ENCODE peak calls at places on chromosomes 11 and 22, in nine cellular contexts. Q is thoracic aorta; P is CD8-positive, alpha-beta memory T cell; W is IMR-90; J is effector memory CD4-positive, alpha-beta T cell; T is hepatocyte; C is pancreas; O is lower lobe of right lung; E is breast epithelium. Z is an unnamed sample. For H3K36me3, the result is how much of the 10 kb centered on the place peaks cover.

GRCh38 chr11:2096919-2097301 is 42.3 kb downstream of the IGF2 start:
- DNase-seq in Q (no peak), P (no peak), W (no peak), J (no peak), T (no peak), C (no peak), O (peak), E (no peak), Z (no peak)

GRCh38 chr11:3165152-3165705 is at the start of gene OSBPL5:
- DNase-seq in Q (no peak), P (peak), W (peak), J (no peak), T (peak), C (peak), O (peak), E (peak), Z (no peak)

GRCh38 chr11:100791873-100792272 is 104.8 kb downstream of the ARHGAP42 start:
- DNase-seq in Q (no peak), P (no peak), W (peak), J (no peak), T (no peak), C (no peak), O (no peak), E (no peak), Z (no peak)

GRCh38 chr11:62555464-62556092 is 9.0 kb upstream of the AHNAK start:
- DNase-seq in Q (no peak), P (peak), W (peak), J (peak), T (peak), C (no peak), O (peak), E (no peak), Z (no peak)

GRCh38 chr22:40534379-40535188 is 101.9 kb downstream of the MRTFA start:
- DNase-seq in Q (no peak), P (no peak), W (peak), J (no peak), T (peak), C (no peak), O (no peak), E (no peak), Z (no peak)

GRCh38 chr11:64507832-64508375 is 83.1 kb upstream of the SLC22A12 start:
- DNase-seq in Q (no peak), P (no peak), W (no peak), J (no peak), T (no peak), C (no peak), O (no peak), E (no peak), Z (no peak)

GRCh38 chr22:50262460-50262911 is 1.0 kb upstream of the MAPK12 start:
- DNase-seq in Q (no peak), P (no peak), W (no peak), J (no peak), T (no peak), C (no peak), O (no peak), E (no peak), Z (no peak)

GRCh38 chr11:75725552-75726320 is 8.1 kb downstream of the MOGAT2 start:
- DNase-seq in Q (no peak), P (no peak), W (no peak), J (no peak), T (no peak), C (no peak), O (no peak), E (no peak), Z (no peak)

GRCh38 chr11:31801298-31801702 is 9.8 kb downstream of the PAX6 start:
- DNase-seq in Q (no peak), P (no peak), W (no peak), J (no peak), T (no peak), C (no peak), O (no peak), E (no peak), Z (no peak)

GRCh38 chr11:2651826-2652237 is 48.0 kb downstream of the KCNQ1OT1 start:
- DNase-seq in Q (no peak), P (no peak), W (no peak), J (no peak), T (no peak), C (no peak), O (no peak), E (peak), Z (no peak)

GRCh38 chr11:113896156-113896879 is 8.3 kb upstream of the HTR3B start:
- DNase-seq in Q (no peak), P (no peak), W (peak), J (no peak), T (peak), C (no peak), O (no peak), E (no peak), Z (no peak)

GRCh38 chr22:29625090-29625825 is 21.8 kb downstream of the NF2 start:
- DNase-seq in Q (no peak), P (peak), W (peak), J (no peak), T (peak), C (peak), O (peak), E (no peak), Z (no peak)

GRCh38 chr11:128039140-128040021 is 548.0 kb downstream of the ETS1 start:
- DNase-seq in Q (no peak), P (peak), W (peak), J (peak), T (no peak), C (no peak), O (peak), E (no peak), Z (no peak)

GRCh38 chr11:67628710-67629385 is 889 bp downstream of the NUDT8 start:
- DNase-seq in Q (no peak), P (no peak), W (no peak), J (no peak), T (no peak), C (peak), O (peak), E (no peak), Z (no peak)

GRCh38 chr11:64834031-64834722 is 10.3 kb downstream of the CDC42BPG start:
- DNase-seq in Q (no peak), P (no peak), W (no peak), J (no peak), T (no peak), C (no peak), O (no peak), E (no peak), Z (no peak)

GRCh38 chr22:39317756-39318506 is 1.5 kb downstream of the RPL3 start:
- DNase-seq in Q (no peak), P (no peak), W (peak), J (no peak), T (no peak), C (no peak), O (no peak), E (no peak), Z (peak)

GRCh38 chr22:24060375-24060788 is 49.3 kb downstream of the CABIN1 start:
- DNase-seq in Q (peak), P (no peak), W (peak), J (no peak), T (no peak), C (no peak), O (no peak), E (no peak), Z (no peak)

GRCh38 chr22:37844904-37845334 is 785 bp upstream of the ANKRD54 start:
- DNase-seq in Q (no peak), P (no peak), W (no peak), J (no peak), T (no peak), C (no peak), O (no peak), E (no peak), Z (no peak)

GRCh38 chr11:122313581-122313980 is 197.6 kb upstream of the BLID start:
- DNase-seq in Q (no peak), P (no peak), W (no peak), J (no peak), T (no peak), C (no peak), O (no peak), E (no peak), Z (no peak)

GRCh38 chr11:32082346-32082986 is 8.4 kb upstream of the RCN1 start:
- DNase-seq in Q (no peak), P (no peak), W (no peak), J (no peak), T (no peak), C (no peak), O (no peak), E (no peak), Z (no peak)

GRCh38 chr11:117417342-117417741 is 89.7 kb downstream of the CEP164 start:
- DNase-seq in Q (no peak), P (no peak), W (no peak), J (no peak), T (no peak), C (no peak), O (no peak), E (no peak), Z (no peak)

GRCh38 chr11:106322111-106322510 is 244.6 kb downstream of the AASDHPPT start:
- DNase-seq in Q (no peak), P (no peak), W (no peak), J (no peak), T (no peak), C (no peak), O (no peak), E (no peak), Z (no peak)

GRCh38 chr11:108734956-108735559 is 70.2 kb downstream of the DDX10 start:
- DNase-seq in Q (no peak), P (no peak), W (peak), J (no peak), T (peak), C (no peak), O (no peak), E (no peak), Z (no peak)

GRCh38 chr22:37735054-37735453 is 38.2 kb downstream of the TRIOBP start:
- DNase-seq in Q (no peak), P (no peak), W (no peak), J (no peak), T (peak), C (no peak), O (peak), E (no peak), Z (no peak)

GRCh38 chr11:76140912-76141574 is 65.3 kb downstream of the WNT11 start:
- DNase-seq in Q (no peak), P (no peak), W (no peak), J (no peak), T (no peak), C (no peak), O (no peak), E (no peak), Z (no peak)

GRCh38 chr22:25791556-25791955 is 49.6 kb downstream of the MYO18B start:
- DNase-seq in Q (no peak), P (no peak), W (no peak), J (no peak), T (no peak), C (no peak), O (no peak), E (no peak), Z (no peak)

GRCh38 chr11:121024989-121025388 is 1.1 kb downstream of the TBCEL start:
- DNase-seq in Q (no peak), P (no peak), W (peak), J (no peak), T (peak), C (no peak), O (no peak), E (no peak), Z (peak)
- H3K27ac ChIP-seq in Q (no peak), P (no peak), W (no peak), J (no peak), T (no peak), C (no peak), O (peak), E (no peak), Z (peak)

DNA sequence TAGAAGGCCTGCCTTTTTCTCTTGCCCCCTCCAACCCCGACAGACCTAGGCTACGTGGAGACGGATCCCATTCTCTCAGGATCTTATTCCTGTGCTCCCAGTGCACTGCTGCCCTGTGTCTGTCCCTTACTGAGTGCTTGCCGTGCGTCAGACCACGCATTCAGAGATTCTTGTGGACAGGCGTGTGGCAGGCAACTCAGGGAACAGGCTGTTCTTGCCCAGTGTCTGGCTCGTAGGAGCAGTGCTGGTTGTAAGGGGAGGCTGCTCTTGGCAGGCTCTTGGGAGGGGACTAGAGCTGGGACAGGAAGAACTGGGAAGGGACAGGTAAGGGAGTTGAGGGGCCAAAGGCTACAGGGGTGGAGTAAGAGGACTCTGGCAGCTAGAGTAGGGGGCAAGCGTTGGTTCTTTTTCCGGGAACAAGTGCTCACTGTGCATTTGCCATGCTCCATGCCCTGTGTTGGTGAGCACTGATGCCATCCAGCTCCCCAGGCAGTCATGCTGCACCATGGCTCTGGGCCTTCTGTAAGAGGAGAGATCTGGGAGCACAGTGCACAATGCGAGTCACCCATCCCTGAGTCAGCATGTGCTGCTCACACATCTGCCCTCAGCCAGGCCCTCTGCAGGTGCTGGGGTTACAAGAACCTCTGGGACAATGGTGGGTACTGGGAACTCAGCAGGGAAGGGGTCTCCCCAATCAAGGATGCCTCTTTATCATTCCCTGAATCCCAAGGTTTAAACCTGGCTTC is 119.1 kb downstream of the TBC1D22A start:
- DNase-seq in Q (no peak), P (no peak), W (peak), J (no peak), T (no peak), C (no peak), O (no peak), E (no peak), Z (no peak)
- H3K36me3 ChIP-seq in Q (under half), P (under half), W (under half), J (under half), T (under half), C (under half), O (under half), E (under half), Z (under half)

DNA sequence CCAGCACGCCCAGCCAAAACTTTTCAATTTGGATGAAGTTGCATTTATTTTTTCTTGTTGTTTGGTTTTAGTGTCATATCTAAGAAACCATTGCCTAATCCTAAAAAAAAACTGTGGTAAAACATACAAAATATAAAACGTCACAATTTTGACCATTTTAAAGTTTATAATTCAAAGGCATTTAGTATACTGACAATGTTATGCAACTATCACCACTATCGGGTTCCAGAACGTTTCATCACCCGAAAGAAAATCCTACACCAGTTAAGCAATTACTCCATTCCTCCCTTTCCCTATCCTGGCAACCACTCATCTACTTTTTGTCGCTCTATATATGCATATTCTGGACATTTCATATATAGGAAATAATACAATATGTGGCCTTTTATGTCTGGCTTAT is 30.5 kb upstream of the PHOX2A start:
- DNase-seq in Q (no peak), P (no peak), W (peak), J (no peak), T (no peak), C (no peak), O (no peak), E (no peak), Z (no peak)
- H3K27ac ChIP-seq in Q (no peak), P (no peak), W (no peak), J (no peak), T (no peak), C (no peak), O (no peak), E (no peak), Z (no peak)

GRCh38 chr22:19964701-19965386 is 23.2 kb upstream of the TXNRD2 start:
- DNase-seq in Q (no peak), P (no peak), W (no peak), J (no peak), T (no peak), C (no peak), O (no peak), E (no peak), Z (no peak)

GRCh38 chr22:19963863-19964642 is 22.4 kb upstream of the TXNRD2 start:
- DNase-seq in Q (no peak), P (no peak), W (no peak), J (no peak), T (no peak), C (no peak), O (no peak), E (no peak), Z (no peak)

GRCh38 chr22:19967850-19968449 is 26.3 kb upstream of the TXNRD2 start:
- DNase-seq in Q (no peak), P (no peak), W (no peak), J (no peak), T (no peak), C (no peak), O (no peak), E (no peak), Z (no peak)

GRCh38 chr22:19966908-19967750 is 25.5 kb upstream of the TXNRD2 start:
- DNase-seq in Q (no peak), P (no peak), W (no peak), J (no peak), T (no peak), C (no peak), O (no peak), E (no peak), Z (no peak)

GRCh38 chr22:19965771-19966709 is 24.4 kb upstream of the TXNRD2 start:
- DNase-seq in Q (no peak), P (no peak), W (no peak), J (no peak), T (no peak), C (no peak), O (no peak), E (no peak), Z (no peak)
- H3K36me3 ChIP-seq in Q (under half), P (under half), W (half or more), J (under half), T (under half), C (under half), O (half or more), E (under half), Z (under half)

DNA sequence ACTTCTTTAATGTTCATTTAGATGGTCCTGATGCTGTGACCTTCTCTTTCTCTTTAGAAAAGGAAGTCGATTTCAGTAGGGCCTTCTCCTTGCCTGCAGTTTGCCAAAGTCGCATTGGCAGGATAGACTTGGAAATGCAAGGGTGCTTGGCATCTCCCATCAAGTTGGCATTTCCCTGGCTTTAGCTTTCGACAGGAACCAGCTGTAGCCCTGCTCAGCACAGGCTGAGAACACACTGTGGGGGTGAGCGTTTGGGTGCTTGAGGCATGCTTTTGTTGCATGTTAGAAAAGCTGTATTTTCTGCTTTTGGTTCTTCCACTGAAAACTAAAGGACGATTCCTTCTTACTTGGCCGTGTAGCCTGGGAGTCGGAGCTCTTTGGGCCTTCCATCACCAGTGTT is 37.7 kb downstream of the LDLRAD3 start:
- DNase-seq in Q (no peak), P (no peak), W (no peak), J (no peak), T (no peak), C (no peak), O (no peak), E (no peak), Z (no peak)
- H3K27ac ChIP-seq in Q (peak), P (no peak), W (peak), J (no peak), T (no peak), C (no peak), O (no peak), E (no peak), Z (no peak)

GRCh38 chr11:9741260-9741659 is 77.4 kb downstream of the SWAP70 start:
- DNase-seq in Q (no peak), P (no peak), W (no peak), J (no peak), T (no peak), C (no peak), O (no peak), E (no peak), Z (no peak)
- H3K36me3 ChIP-seq in Q (under half), P (under half), W (under half), J (under half), T (under half), C (under half), O (half or more), E (under half), Z (under half)

GRCh38 chr11:70088735-70089250 is 10.7 kb downstream of the ANO1 start:
- DNase-seq in Q (no peak), P (no peak), W (no peak), J (no peak), T (no peak), C (no peak), O (no peak), E (no peak), Z (no peak)

GRCh38 chr11:70085815-70086769 is 8.0 kb downstream of the ANO1 start:
- DNase-seq in Q (no peak), P (no peak), W (peak), J (no peak), T (no peak), C (peak), O (no peak), E (no peak), Z (no peak)

GRCh38 chr11:70089631-70090030 is 11.5 kb downstream of the ANO1 start:
- DNase-seq in Q (no peak), P (no peak), W (no peak), J (no peak), T (no peak), C (no peak), O (no peak), E (no peak), Z (no peak)

GRCh38 chr11:70084046-70084984 is 6.2 kb downstream of the ANO1 start:
- DNase-seq in Q (no peak), P (no peak), W (no peak), J (no peak), T (no peak), C (no peak), O (no peak), E (no peak), Z (no peak)

DNA sequence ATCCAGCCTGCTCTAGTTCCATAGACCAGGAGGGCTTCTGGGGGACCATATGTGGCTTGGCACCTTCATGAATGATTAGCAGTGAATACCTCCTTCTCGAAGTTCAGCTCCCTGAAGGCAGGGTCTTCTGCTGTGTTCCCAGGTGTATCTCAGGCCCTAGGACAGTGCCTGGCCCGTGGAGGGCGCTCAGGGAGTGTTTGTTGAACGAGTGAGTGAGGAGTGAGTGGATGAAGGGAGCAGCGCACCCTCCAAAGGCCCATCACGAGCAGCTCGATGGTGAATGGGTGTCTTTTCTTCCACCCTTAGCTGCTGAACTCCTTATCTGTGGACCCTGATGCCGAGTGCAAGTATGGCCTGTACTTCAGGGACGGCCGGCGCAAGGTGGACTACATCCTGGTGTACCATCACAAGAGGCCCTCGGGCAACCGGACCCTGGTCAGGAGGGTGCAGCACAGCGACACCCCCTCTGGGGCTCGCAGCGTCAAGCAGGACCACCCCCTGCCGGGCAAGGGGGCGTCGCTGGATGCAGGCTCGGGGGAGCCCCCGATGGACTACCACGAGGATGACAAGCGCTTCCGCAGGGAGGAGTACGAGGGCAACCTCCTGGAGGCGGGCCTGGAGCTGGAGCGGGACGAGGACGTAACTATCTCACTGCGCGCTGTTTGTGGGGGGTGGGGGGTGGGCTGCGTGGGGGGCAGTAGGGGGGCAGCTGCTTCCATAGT is 9.5 kb downstream of the ANO1 start:
- DNase-seq in Q (no peak), P (no peak), W (no peak), J (no peak), T (no peak), C (no peak), O (no peak), E (no peak), Z (no peak)
- H3K27ac ChIP-seq in Q (no peak), P (no peak), W (no peak), J (no peak), T (no peak), C (no peak), O (no peak), E (peak), Z (no peak)